ENCODE peak calls at places on chromosomes 2 and 18, in ten cellular contexts. B is GM12891; N is NCI-H774; A is CD8-positive, alpha-beta T cell; X is SHP77; R is T-helper 9 cell; O is left ventricle myocardium inferior; Y is activated CD4-positive, alpha-beta T cell treated with anti-CD3 and anti-CD28 coated beads for 1 hour; G is non-pigmented ciliary epithelial cell; F is A549. U is an unnamed sample.
A peak's percentile ranks its signal among the peaks of the same experiment; 100 is the strongest.

GRCh38 chr2:83103602-83104001 is 1355.5 kb downstream of the SUCLG1 start:
- DNase-seq in B (no peak), N (no peak), A (no peak), X (no peak), R (no peak), O (no peak), Y (no peak), G (peak; percentile 61), F (no peak), U (no peak)

GRCh38 chr2:233711312-233712008 is 1.2 kb upstream of the UGT1A5 start:
- DNase-seq in B (peak; percentile 33), N (peak; percentile 63), A (peak; percentile 60), X (peak; percentile 43), R (peak; percentile 58), O (peak; percentile 56), Y (peak; percentile 42), G (no peak), F (peak; percentile 90), U (no peak)

GRCh38 chr2:27582129-27582694 is 630 bp upstream of the ZNF512 start:
- DNase-seq in B (no peak), N (no peak), A (no peak), X (no peak), R (no peak), O (no peak), Y (peak; percentile 7), G (no peak), F (no peak), U (no peak)

GRCh38 chr2:155442755-155443372 is 744.4 kb downstream of the KCNJ3 start:
- DNase-seq in B (no peak), N (no peak), A (no peak), X (no peak), R (no peak), O (no peak), Y (no peak), G (peak; percentile 9), F (no peak), U (no peak)

GRCh38 chr18:51621103-51621969 is 423.9 kb upstream of the MEX3C start:
- DNase-seq in B (peak; percentile 20), N (peak; percentile 26), A (no peak), X (peak; percentile 63), R (no peak), O (peak; percentile 29), Y (no peak), G (no peak), F (peak; percentile 49), U (peak; percentile 81)

GRCh38 chr2:112134120-112134519 is 4.1 kb upstream of the FBLN7 start:
- DNase-seq in B (no peak), N (no peak), A (no peak), X (no peak), R (no peak), O (no peak), Y (no peak), G (no peak), F (no peak), U (no peak)

GRCh38 chr2:11746807-11747459 is 501 bp downstream of the LPIN1 start:
- DNase-seq in B (no peak), N (no peak), A (no peak), X (peak; percentile 46), R (no peak), O (peak; percentile 31), Y (no peak), G (no peak), F (peak; percentile 35), U (no peak)

GRCh38 chr2:141137121-141137693 is 993.6 kb downstream of the LRP1B start:
- DNase-seq in B (no peak), N (no peak), A (no peak), X (no peak), R (no peak), O (no peak), Y (no peak), G (no peak), F (no peak), U (no peak)

GRCh38 chr18:79698668-79699335 is 19.2 kb downstream of the CTDP1 start:
- DNase-seq in B (no peak), N (no peak), A (no peak), X (no peak), R (no peak), O (no peak), Y (no peak), G (no peak), F (no peak), U (no peak)

GRCh38 chr2:226995625-226996041 is 159.8 kb downstream of the RHBDD1 start:
- DNase-seq in B (no peak), N (no peak), A (no peak), X (peak; percentile 23), R (no peak), O (peak; percentile 29), Y (no peak), G (peak; percentile 78), F (peak; percentile 51), U (no peak)

GRCh38 chr2:239827511-239827865 is 197.7 kb downstream of the NDUFA10 start:
- DNase-seq in B (no peak), N (no peak), A (no peak), X (no peak), R (no peak), O (peak; percentile 9), Y (no peak), G (no peak), F (no peak), U (no peak)

GRCh38 chr2:110678457-110679336 is 834 bp upstream of the BUB1 start:
- DNase-seq in B (peak; percentile 26), N (no peak), A (no peak), X (no peak), R (no peak), O (no peak), Y (no peak), G (no peak), F (no peak), U (no peak)

GRCh38 chr2:43818761-43819160 is 19.9 kb downstream of the ABCG5 start:
- DNase-seq in B (no peak), N (no peak), A (no peak), X (no peak), R (no peak), O (no peak), Y (no peak), G (peak; percentile 4), F (peak; percentile 35), U (no peak)

GRCh38 chr2:121790276-121790956 is 35.0 kb downstream of the TSN start:
- DNase-seq in B (no peak), N (no peak), A (no peak), X (no peak), R (no peak), O (no peak), Y (no peak), G (peak; percentile 91), F (peak; percentile 63), U (no peak)

GRCh38 chr18:13380671-13381070 is 162.1 kb downstream of the LDLRAD4 start:
- DNase-seq in B (no peak), N (no peak), A (no peak), X (no peak), R (no peak), O (no peak), Y (no peak), G (no peak), F (no peak), U (no peak)

GRCh38 chr2:30862054-30862651 is 54.9 kb upstream of the CAPN13 start:
- DNase-seq in B (peak; percentile 44), N (peak; percentile 14), A (peak; percentile 43), X (peak; percentile 21), R (peak; percentile 22), O (peak; percentile 29), Y (peak; percentile 13), G (peak; percentile 48), F (peak; percentile 87), U (peak; percentile 50)

GRCh38 chr2:68946117-68946516 is 6.6 kb downstream of the GKN2 start:
- DNase-seq in B (no peak), N (peak; percentile 90), A (no peak), X (peak; percentile 87), R (no peak), O (no peak), Y (no peak), G (no peak), F (no peak), U (no peak)

GRCh38 chr2:36663851-36664715 is 32.4 kb upstream of the VIT start:
- DNase-seq in B (no peak), N (peak; percentile 18), A (no peak), X (peak; percentile 12), R (no peak), O (no peak), Y (no peak), G (peak; percentile 37), F (peak; percentile 85), U (peak; percentile 55)

GRCh38 chr2:215052810-215053209 is 85.6 kb downstream of the ABCA12 start:
- DNase-seq in B (no peak), N (no peak), A (no peak), X (no peak), R (no peak), O (no peak), Y (no peak), G (no peak), F (no peak), U (no peak)

GRCh38 chr2:86016581-86016980 is 89.1 kb downstream of the POLR1A start:
- DNase-seq in B (no peak), N (no peak), A (no peak), X (no peak), R (no peak), O (no peak), Y (no peak), G (no peak), F (no peak), U (no peak)

GRCh38 chr2:65919579-65920188 is 487.3 kb upstream of the SPRED2 start:
- DNase-seq in B (no peak), N (no peak), A (no peak), X (no peak), R (no peak), O (no peak), Y (no peak), G (no peak), F (no peak), U (no peak)

GRCh38 chr2:41344529-41344928 is 703.3 kb upstream of the PKDCC start:
- DNase-seq in B (no peak), N (no peak), A (no peak), X (no peak), R (no peak), O (no peak), Y (no peak), G (no peak), F (no peak), U (no peak)

GRCh38 chr18:63236990-63237389 is 82.6 kb downstream of the BCL2 start:
- DNase-seq in B (no peak), N (no peak), A (no peak), X (no peak), R (no peak), O (peak; percentile 25), Y (no peak), G (no peak), F (no peak), U (no peak)

GRCh38 chr2:182540236-182540635 is 113.4 kb upstream of the PDE1A start:
- DNase-seq in B (no peak), N (no peak), A (no peak), X (no peak), R (no peak), O (no peak), Y (no peak), G (no peak), F (no peak), U (no peak)

GRCh38 chr2:73013941-73014340 is 57.6 kb downstream of the SFXN5 start:
- DNase-seq in B (no peak), N (no peak), A (no peak), X (no peak), R (no peak), O (no peak), Y (no peak), G (peak; percentile 23), F (no peak), U (no peak)

GRCh38 chr2:158228943-158229508 is 127.3 kb downstream of the UPP2 start:
- DNase-seq in B (no peak), N (no peak), A (no peak), X (no peak), R (no peak), O (no peak), Y (no peak), G (no peak), F (no peak), U (no peak)

GRCh38 chr2:215904101-215904500 is 109.2 kb downstream of the MREG start:
- DNase-seq in B (no peak), N (no peak), A (no peak), X (no peak), R (no peak), O (no peak), Y (no peak), G (peak; percentile 60), F (peak; percentile 54), U (no peak)

GRCh38 chr2:64819774-64820688 is 166.3 kb upstream of the SERTAD2 start:
- DNase-seq in B (peak; percentile 38), N (no peak), A (peak; percentile 82), X (no peak), R (no peak), O (no peak), Y (peak; percentile 23), G (no peak), F (no peak), U (no peak)

U was measured in NCI-H524 treated with DMSO at 0.1 percent for 48 hours.